ENCODE peak calls at places on chromosome 3, in four cellular contexts. S is stimulated activated CD4-positive, alpha-beta T cell treated with anti-CD3 and anti-CD28 coated beads, Interleukin-2, amount 100 ng/mL, for 48 hours; W is NCI-H1105 treated with DMSO at 0.1 percent for 48 hours; T is glutamatergic neuron. P is an unnamed sample.

GRCh38 chr3:124780356-124780755 is 50.1 kb downstream of the UMPS start:
- DNase-seq in T (no peak), W (no peak), S (no peak), P (no peak)

GRCh38 chr3:156918746-156919145 is 92.6 kb downstream of the LEKR1 start:
- DNase-seq in T (no peak), W (no peak), S (no peak), P (no peak)

GRCh38 chr3:16064660-16065414 is 109.6 kb upstream of the GALNT15 start:
- DNase-seq in S (no peak), W (no peak), T (no peak), P (no peak)

GRCh38 chr3:197002701-197003454 is 26.7 kb downstream of the MELTF start:
- DNase-seq in W (no peak), T (peak), S (peak), P (peak)

GRCh38 chr3:44065311-44065710 is 176.4 kb upstream of the TOPAZ1 start:
- DNase-seq in S (no peak), W (peak), T (no peak), P (no peak)

GRCh38 chr3:150511096-150511670 is 35.1 kb downstream of the SERP1 start:
- DNase-seq in W (no peak), T (no peak), S (no peak), P (no peak)

GRCh38 chr3:67094769-67095168 is 96.7 kb downstream of the KBTBD8 start:
- DNase-seq in S (no peak), W (no peak), T (no peak), P (no peak)

GRCh38 chr3:143668385-143668784 is 179.9 kb downstream of the SLC9A9 start:
- DNase-seq in T (no peak), S (no peak), W (no peak), P (no peak)

GRCh38 chr3:112307557-112307956 is 13.5 kb upstream of the SLC9C1 start:
- DNase-seq in S (no peak), T (no peak), W (no peak), P (no peak)

GRCh38 chr3:99031778-99032177 is 130.3 kb upstream of the DCBLD2 start:
- DNase-seq in T (no peak), S (no peak), W (no peak), P (no peak)

GRCh38 chr3:108477511-108478147 is 32.8 kb downstream of the MYH15 start:
- DNase-seq in S (peak), W (peak), T (peak), P (no peak)

GRCh38 chr3:139491966-139492365 is 15.7 kb upstream of the RBP2 start:
- DNase-seq in S (no peak), T (peak), W (no peak), P (no peak)

GRCh38 chr3:83514130-83514914 is 1444.5 kb upstream of the CADM2 start:
- DNase-seq in T (no peak), S (no peak), W (no peak), P (no peak)

GRCh38 chr3:53754325-53754724 is 91.9 kb downstream of the CHDH start:
- DNase-seq in S (no peak), W (no peak), T (no peak), P (no peak)

GRCh38 chr3:102662223-102662622 is 227.4 kb downstream of the ZPLD1 start:
- DNase-seq in W (no peak), T (no peak), S (no peak), P (no peak)

GRCh38 chr3:39184081-39184967 is 8.1 kb downstream of the XIRP1 start:
- DNase-seq in T (no peak), S (no peak), W (no peak), P (peak)

GRCh38 chr3:129793947-129794318 is 99.6 kb downstream of the TMCC1 start:
- DNase-seq in T (peak), W (peak), S (no peak), P (no peak)

GRCh38 chr3:146750196-146750595 is 145.1 kb upstream of the PLSCR5 start:
- DNase-seq in T (no peak), W (no peak), S (no peak), P (no peak)

GRCh38 chr3:51941798-51942602 is at the start of the genes PARP3 and RRP9:
- DNase-seq in S (peak), T (peak), W (peak), P (peak)

GRCh38 chr3:20060924-20061323 is 20.7 kb downstream of the KAT2B start:
- DNase-seq in T (no peak), S (no peak), W (no peak), P (no peak)

GRCh38 chr3:94303897-94304296 is 241.0 kb downstream of the NSUN3 start:
- DNase-seq in S (no peak), W (no peak), T (no peak), P (no peak)

GRCh38 chr3:129606522-129607390 is at the start of gene PLXND1:
- DNase-seq in W (peak), T (peak), S (peak), P (no peak)

GRCh38 chr3:5136619-5137429 is 14.7 kb downstream of the ARL8B start:
- DNase-seq in T (no peak), W (no peak), S (no peak), P (no peak)

GRCh38 chr3:63631670-63632069 is 20.8 kb upstream of the SNTN start:
- DNase-seq in W (peak), T (no peak), S (no peak), P (no peak)

GRCh38 chr3:62818347-62818746 is 56.9 kb downstream of the CADPS start:
- DNase-seq in S (no peak), T (no peak), W (no peak), P (no peak)

GRCh38 chr3:52529376-52530333 is 4.0 kb downstream of the NT5DC2 start:
- DNase-seq in S (no peak), T (peak), W (no peak), P (no peak)

P was measured in chondrocyte.